ENCODE peak calls at places on chromosome 10, in four cellular contexts. F, N, R and S are unnamed samples.

GRCh38 chr10:103645141-103646054 is 151.9 kb downstream of the NEURL1 start:
- DNase-seq in F (no peak), N (peak), R (no peak), S (peak)

GRCh38 chr10:5892007-5892406 is 2.0 kb downstream of the FBH1 start:
- DNase-seq in F (no peak), N (no peak), R (no peak), S (no peak)

GRCh38 chr10:4678023-4678950 is 147.7 kb upstream of the AKR1E2 start:
- DNase-seq in F (no peak), N (no peak), R (no peak), S (peak)

GRCh38 chr10:14879801-14880193 is 1.1 kb downstream of the SUV39H2 start:
- DNase-seq in F (no peak), N (no peak), R (no peak), S (no peak)

GRCh38 chr10:35780970-35781642 is 139.0 kb upstream of the FZD8 start:
- DNase-seq in F (no peak), N (no peak), R (no peak), S (no peak)

GRCh38 chr10:69406816-69407580 is 9.7 kb downstream of the TACR2 start:
- DNase-seq in F (no peak), N (no peak), R (no peak), S (no peak)

GRCh38 chr10:117830832-117831231 is 215.9 kb downstream of the RAB11FIP2 start:
- DNase-seq in F (no peak), N (no peak), R (no peak), S (no peak)

GRCh38 chr10:45433716-45434469 is 59.9 kb downstream of the ALOX5 start:
- DNase-seq in F (no peak), N (no peak), R (no peak), S (no peak)

GRCh38 chr10:11885437-11886137 is 62.4 kb downstream of the PROSER2 start:
- DNase-seq in F (no peak), N (no peak), R (no peak), S (no peak)

GRCh38 chr10:131142446-131143380 is 168.8 kb downstream of the TCERG1L start:
- DNase-seq in F (no peak), N (no peak), R (no peak), S (no peak)

GRCh38 chr10:70656489-70656888 is 15.8 kb upstream of the ADAMTS14 start:
- DNase-seq in F (no peak), N (peak), R (no peak), S (no peak)

GRCh38 chr10:3666525-3667302 is 118.3 kb downstream of the KLF6 start:
- DNase-seq in F (no peak), N (peak), R (no peak), S (no peak)